ENCODE peak calls at places on chromosomes 6 and 20, in nine cellular contexts. L is T-helper 9 cell; A is endodermal cell; E is activated CD4-positive, alpha-beta T cell treated with anti-CD3 and anti-CD28 coated beads, Interleukin-2, amount 50 U/mL, for 48 hours; V is vagina; Z is smooth muscle cell of the brain vasculature; Q is NCI-H345; D is GM12892; I is hepatocyte. X is an unnamed sample.

GRCh38 chr6:99458319-99458718 is 33.2 kb upstream of the PNISR start:
- DNase-seq in L (no peak), A (peak), E (no peak), V (no peak), Z (no peak), Q (no peak), D (no peak), I (peak), X (no peak)

GRCh38 chr6:16803294-16804006 is 42.2 kb upstream of the ATXN1 start:
- DNase-seq in L (no peak), A (peak), E (no peak), V (no peak), Z (peak), Q (no peak), D (no peak), I (peak), X (peak)

GRCh38 chr6:55175078-55175777 is 913 bp downstream of the HCRTR2 start:
- DNase-seq in L (no peak), A (peak), E (no peak), V (no peak), Z (no peak), Q (no peak), D (no peak), I (no peak), X (no peak)

GRCh38 chr6:18269253-18269652 is 4.9 kb upstream of the DEK start:
- DNase-seq in L (no peak), A (no peak), E (no peak), V (no peak), Z (no peak), Q (peak), D (no peak), I (no peak), X (no peak)

GRCh38 chr20:38473353-38473795 is 731 bp downstream of the RALGAPB start:
- DNase-seq in L (no peak), A (no peak), E (no peak), V (no peak), Z (no peak), Q (no peak), D (no peak), I (peak), X (no peak)

GRCh38 chr6:7991992-7992815 is 72.0 kb downstream of the BLOC1S5 start:
- DNase-seq in L (no peak), A (no peak), E (no peak), V (no peak), Z (peak), Q (no peak), D (peak), I (peak), X (peak)

GRCh38 chr6:99013661-99014458 is 66.1 kb upstream of the FBXL4 start:
- DNase-seq in L (no peak), A (no peak), E (no peak), V (no peak), Z (no peak), Q (no peak), D (no peak), I (no peak), X (no peak)

GRCh38 chr6:166046232-166046631 is 121.4 kb downstream of the TBXT start:
- DNase-seq in L (no peak), A (no peak), E (no peak), V (no peak), Z (peak), Q (no peak), D (no peak), I (no peak), X (no peak)

GRCh38 chr6:143276436-143276835 is 174.1 kb downstream of the ADAT2 start:
- DNase-seq in L (no peak), A (no peak), E (no peak), V (no peak), Z (no peak), Q (no peak), D (peak), I (no peak), X (no peak)

GRCh38 chr6:6007311-6008113 is 787 bp upstream of the NRN1 start:
- DNase-seq in L (no peak), A (peak), E (peak), V (no peak), Z (no peak), Q (peak), D (no peak), I (no peak), X (peak)

GRCh38 chr6:97668716-97669115 is 385.7 kb upstream of the MMS22L start:
- DNase-seq in L (no peak), A (peak), E (no peak), V (no peak), Z (no peak), Q (peak), D (no peak), I (no peak), X (peak)

GRCh38 chr20:24781061-24781980 is 167.7 kb upstream of the CST7 start:
- DNase-seq in L (no peak), A (peak), E (peak), V (no peak), Z (no peak), Q (peak), D (no peak), I (peak), X (peak)

GRCh38 chr20:41386502-41387427 is 20.1 kb upstream of the EMILIN3 start:
- DNase-seq in L (no peak), A (no peak), E (no peak), V (no peak), Z (peak), Q (no peak), D (no peak), I (peak), X (peak)

GRCh38 chr20:34337982-34338756 is 24.9 kb upstream of the ITCH start:
- DNase-seq in L (no peak), A (no peak), E (no peak), V (no peak), Z (no peak), Q (no peak), D (no peak), I (no peak), X (no peak)

GRCh38 chr6:90610291-90610670 is 23.4 kb upstream of the MAP3K7 start:
- DNase-seq in L (no peak), A (peak), E (no peak), V (no peak), Z (no peak), Q (no peak), D (no peak), I (no peak), X (no peak)

X was measured in left ventricle myocardium superior.